ENCODE peak calls at places on chromosomes 12 and 14, in four cellular contexts. X, E, Z and J are unnamed samples.

GRCh38 chr14:89600950-89601826 is 184.2 kb upstream of the FOXN3 start:
- DNase-seq in X (no peak), E (no peak), Z (no peak), J (no peak)

GRCh38 chr12:15700595-15700994 is 88.6 kb downstream of the EPS8 start:
- DNase-seq in X (peak), E (no peak), Z (no peak), J (no peak)

GRCh38 chr14:23301969-23302289 is 730 bp downstream of the PPP1R3E start:
- DNase-seq in X (no peak), E (no peak), Z (no peak), J (no peak)

GRCh38 chr14:32576088-32576795 is 247.1 kb downstream of the AKAP6 start:
- DNase-seq in X (peak), E (no peak), Z (peak), J (no peak)

GRCh38 chr14:104436741-104437701 is 142.5 kb upstream of the C14orf180 start:
- DNase-seq in X (no peak), E (peak), Z (no peak), J (no peak)

GRCh38 chr14:22471545-22472121 is 117.4 kb downstream of the DAD1 start:
- DNase-seq in X (no peak), E (no peak), Z (peak), J (peak)

GRCh38 chr12:1914116-1914911 is 4.1 kb downstream of the CACNA2D4 start:
- DNase-seq in X (no peak), E (no peak), Z (no peak), J (no peak)

GRCh38 chr12:56150563-56150962 is 1.8 kb upstream of the MYL6B start:
- DNase-seq in X (no peak), E (no peak), Z (no peak), J (no peak)

GRCh38 chr12:25675808-25676207 is 122.7 kb upstream of the LMNTD1 start:
- DNase-seq in X (no peak), E (no peak), Z (no peak), J (no peak)

DNA sequence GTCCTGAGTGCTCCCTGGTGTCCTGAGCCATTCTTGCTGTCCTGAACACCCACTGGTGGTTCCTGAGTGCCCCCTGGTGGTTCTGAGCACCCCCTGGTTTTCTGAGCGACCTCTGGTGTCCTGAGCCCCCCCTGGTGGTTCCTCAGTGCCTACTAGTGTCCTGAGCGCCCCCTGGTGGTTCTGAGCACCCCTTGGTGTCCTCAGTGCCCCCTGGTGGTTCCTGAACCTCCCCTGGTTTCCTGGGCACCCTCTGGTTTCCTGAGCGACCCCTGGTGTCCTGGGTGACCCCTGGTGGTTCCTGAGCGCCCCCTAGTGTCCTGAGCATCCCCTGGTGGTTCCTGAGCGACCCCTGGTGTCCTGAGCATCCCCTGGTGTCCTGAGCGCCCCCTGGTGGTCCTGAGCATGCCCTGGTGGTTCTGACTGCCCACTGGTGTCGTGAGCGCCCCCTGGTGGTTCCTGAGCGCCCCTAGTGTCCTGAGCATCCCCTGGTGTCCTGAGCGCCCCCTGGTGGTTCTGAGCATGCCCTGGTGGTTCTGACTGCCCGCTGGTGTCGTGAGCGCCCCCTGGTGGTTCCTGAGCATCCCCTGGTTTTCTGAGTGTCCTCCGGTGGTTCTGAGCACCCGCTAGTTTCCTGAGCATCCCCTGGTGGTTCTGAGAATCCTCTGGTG is 473.1 kb downstream of the TMEM121 start:
- DNase-seq in X (no peak), E (peak), Z (peak), J (no peak)
- TF ChIP-seq CTCF in X (peak), E (peak), Z (peak), J (peak)

GRCh38 chr14:25463475-25463874 is 413.5 kb upstream of the STXBP6 start:
- DNase-seq in X (no peak), E (no peak), Z (no peak), J (no peak)

GRCh38 chr14:25464772-25465171 is 414.8 kb upstream of the STXBP6 start:
- DNase-seq in X (no peak), E (no peak), Z (no peak), J (no peak)

GRCh38 chr14:25464078-25464477 is 414.1 kb upstream of the STXBP6 start:
- DNase-seq in X (no peak), E (no peak), Z (no peak), J (no peak)

GRCh38 chr14:25461780-25462179 is 411.8 kb upstream of the STXBP6 start:
- DNase-seq in X (no peak), E (no peak), Z (no peak), J (no peak)
- TF ChIP-seq CTCF in X (no peak), E (no peak), Z (no peak), J (no peak)

GRCh38 chr12:32303171-32303570 is 96.2 kb upstream of the FGD4 start:
- DNase-seq in X (peak), E (no peak), Z (no peak), J (no peak)

GRCh38 chr12:32302218-32302826 is 97.0 kb upstream of the FGD4 start:
- DNase-seq in X (no peak), E (no peak), Z (no peak), J (no peak)

GRCh38 chr12:32307352-32307751 is 92.0 kb upstream of the FGD4 start:
- DNase-seq in X (no peak), E (no peak), Z (no peak), J (no peak)

GRCh38 chr12:32301216-32301615 is 98.1 kb upstream of the FGD4 start:
- DNase-seq in X (no peak), E (no peak), Z (no peak), J (no peak)

DNA sequence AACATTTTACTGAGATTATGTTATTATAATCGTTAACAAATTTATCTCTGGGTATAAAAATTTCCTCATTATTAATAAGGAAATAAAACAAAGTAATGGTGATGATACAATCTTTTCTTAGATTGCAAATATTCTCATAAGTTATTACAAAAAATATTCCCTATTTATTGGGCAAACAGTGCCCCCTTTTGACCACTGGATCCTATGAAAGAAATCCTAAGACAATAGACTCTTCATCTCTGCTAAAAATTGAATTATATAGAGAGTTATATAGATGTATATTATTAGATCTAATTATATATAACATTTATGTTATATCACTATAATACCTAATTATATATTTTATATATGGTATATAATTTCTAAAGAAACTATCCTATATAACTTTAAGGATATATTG is 94.2 kb upstream of the FGD4 start:
- DNase-seq in X (no peak), E (no peak), Z (no peak), J (no peak)
- TF ChIP-seq CTCF in X (peak), E (peak), Z (peak), J (peak)

DNA sequence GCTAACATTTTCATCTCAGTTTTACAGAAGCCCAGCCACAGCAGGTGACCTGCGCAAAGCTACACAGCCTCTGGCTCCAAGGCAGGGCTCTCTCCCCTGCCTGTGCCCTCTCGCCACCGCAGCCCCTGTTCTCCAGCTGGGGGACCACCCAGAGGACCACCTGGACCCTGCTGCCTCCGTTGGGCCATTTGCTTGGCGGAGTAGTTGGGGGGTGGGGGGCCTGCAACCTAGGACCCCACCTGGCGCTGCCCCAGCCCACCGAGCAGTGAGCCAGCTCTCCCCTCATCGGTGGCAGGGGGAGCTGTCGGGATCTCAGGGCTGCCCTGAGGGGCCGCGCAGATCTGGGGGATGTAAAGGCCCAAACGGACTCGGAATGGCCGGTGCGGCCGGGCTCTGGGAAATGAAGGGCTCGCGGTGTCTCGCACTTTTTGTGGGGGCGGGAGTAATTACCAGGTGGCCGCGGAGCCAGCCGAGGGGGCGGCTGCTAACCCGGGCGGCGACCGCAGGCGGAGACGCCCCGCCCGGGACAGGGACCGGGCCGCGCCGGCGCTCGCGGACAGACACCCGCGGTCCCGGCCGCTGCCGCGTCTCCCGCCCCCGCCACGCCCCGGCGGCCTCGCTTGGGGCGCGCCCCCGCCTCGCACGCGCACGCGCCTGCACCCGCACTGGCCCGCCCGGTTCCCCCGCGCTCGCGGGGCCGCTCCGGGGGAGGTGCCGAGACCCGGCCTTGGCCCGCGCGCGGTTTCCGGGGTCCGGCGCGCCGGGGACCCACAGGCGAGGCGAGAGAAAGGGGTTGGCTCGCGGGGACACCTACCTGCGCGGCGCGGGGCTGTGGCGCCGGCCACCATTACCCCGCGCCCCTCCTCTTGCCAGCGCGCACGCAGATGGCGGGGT is 8.6 kb upstream of the GPR68 start:
- DNase-seq in X (no peak), E (no peak), Z (peak), J (no peak)
- TF ChIP-seq CTCF in X (peak), E (no peak), Z (no peak), J (no peak)

DNA sequence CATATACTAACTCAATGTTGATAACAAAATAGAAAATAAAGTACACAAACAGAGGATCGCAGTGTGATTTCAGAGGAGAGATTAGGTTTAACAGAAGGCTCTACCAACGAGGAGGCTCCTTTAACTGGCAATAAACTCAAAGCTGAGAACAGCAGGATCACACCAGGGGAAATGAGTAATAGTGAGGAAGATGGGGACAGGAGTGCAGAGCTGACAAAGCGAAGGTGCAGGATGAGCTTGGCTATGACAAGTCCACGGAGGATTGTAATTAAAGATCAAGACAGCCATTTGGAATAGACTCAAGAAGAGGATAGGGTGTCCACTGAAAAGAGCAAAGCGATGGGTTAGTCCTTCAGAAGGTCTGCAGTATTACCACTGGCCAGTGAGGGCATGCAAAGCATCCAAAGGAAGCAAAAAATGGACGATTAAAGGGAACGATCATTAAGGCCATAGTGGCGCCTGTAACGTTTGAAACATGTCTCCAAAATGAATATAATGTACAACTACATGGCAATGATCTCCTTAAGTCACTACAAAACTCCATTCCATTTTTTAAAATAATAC is 85.3 kb downstream of the GRIN2B start:
- DNase-seq in X (no peak), E (no peak), Z (no peak), J (no peak)
- TF ChIP-seq CTCF in X (no peak), E (no peak), Z (no peak), J (no peak)

GRCh38 chr12:127024791-127025190 is 1242.2 kb upstream of the TMEM132C start:
- DNase-seq in X (no peak), E (no peak), Z (no peak), J (no peak)

GRCh38 chr12:127025545-127025944 is 1241.4 kb upstream of the TMEM132C start:
- DNase-seq in X (no peak), E (no peak), Z (no peak), J (no peak)
- TF ChIP-seq CTCF in X (no peak), E (no peak), Z (no peak), J (no peak)

GRCh38 chr14:99522934-99523660 is 41.9 kb downstream of the CCNK start:
- DNase-seq in X (no peak), E (peak), Z (no peak), J (no peak)

GRCh38 chr14:99521176-99522024 is 40.2 kb downstream of the CCNK start:
- DNase-seq in X (no peak), E (peak), Z (no peak), J (no peak)

GRCh38 chr14:99522025-99522401 is 40.8 kb downstream of the CCNK start:
- DNase-seq in X (no peak), E (peak), Z (no peak), J (no peak)

GRCh38 chr14:99523661-99524050 is 42.4 kb downstream of the CCNK start:
- DNase-seq in X (no peak), E (peak), Z (no peak), J (no peak)

DNA sequence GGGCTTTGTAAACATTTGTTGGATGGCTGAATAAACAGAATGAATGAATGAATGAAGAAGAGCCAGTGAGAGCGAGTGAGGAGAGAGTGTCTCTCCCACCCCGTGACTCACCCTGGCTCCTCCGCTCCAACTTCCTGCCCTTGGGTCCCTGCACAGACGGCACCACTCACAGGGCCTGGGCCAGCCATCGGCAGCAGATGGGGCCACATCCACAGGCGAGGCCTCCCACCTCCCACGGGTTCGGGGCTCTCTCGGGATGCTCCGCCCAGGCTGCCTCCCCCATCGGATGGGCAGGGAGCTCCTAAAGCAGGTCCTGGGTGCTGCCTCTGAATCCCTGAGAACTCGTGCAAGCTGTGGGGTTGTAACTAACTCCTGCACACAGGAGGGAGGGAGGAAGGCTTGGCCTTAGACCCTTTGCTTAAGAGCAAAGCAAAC is 41.3 kb downstream of the CCNK start:
- DNase-seq in X (peak), E (peak), Z (no peak), J (no peak)
- TF ChIP-seq CTCF in X (peak), E (no peak), Z (no peak), J (no peak)